ENCODE peak calls at places on chromosomes 7 and 10, in seven cellular contexts. G is coronary artery, R is Panc1, B is EL, A is COR-L47, J is fibroblast of the aortic adventitia, X is AG09319. S is an unnamed sample.

GRCh38 chr10:46301721-46302479 is 15.1 kb downstream of the ANTXRL start:
- DNase-seq in A (no peak), G (peak; percentile 50), R (no peak), B (no peak), J (no peak), X (no peak), S (no peak)

GRCh38 chr7:82131224-82131623 is 312.4 kb downstream of the CACNA2D1 start:
- DNase-seq in X (no peak), R (no peak), G (no peak), B (no peak), J (no peak), A (no peak), S (no peak)

GRCh38 chr10:104447331-104447730 is 93.7 kb downstream of the CFAP58 start:
- DNase-seq in B (peak; percentile 38), G (no peak), A (no peak), X (no peak), R (no peak), J (peak; percentile 45), S (no peak)

GRCh38 chr10:62636825-62637248 is 167.7 kb upstream of the ADO start:
- DNase-seq in G (no peak), R (no peak), B (peak; percentile 24), X (no peak), J (no peak), A (no peak), S (no peak)

GRCh38 chr7:20153999-20154398 is 63.2 kb downstream of the MACC1 start:
- DNase-seq in G (no peak), J (no peak), X (peak; percentile 10), A (no peak), R (no peak), B (no peak), S (no peak)

GRCh38 chr7:44581426-44581906 is 565 bp downstream of the TMED4 start:
- DNase-seq in B (peak; percentile 9), A (no peak), G (no peak), R (no peak), J (no peak), X (no peak), S (no peak)

GRCh38 chr10:49197171-49197570 is 9.0 kb upstream of the TMEM273 start:
- DNase-seq in R (no peak), A (no peak), B (no peak), X (no peak), G (peak; percentile 31), J (no peak), S (no peak)

GRCh38 chr7:37986780-37987380 is 66.4 kb downstream of the EPDR1 start:
- DNase-seq in R (no peak), G (no peak), A (no peak), B (no peak), X (no peak), J (peak; percentile 84), S (peak; percentile 68)

GRCh38 chr7:85719981-85720963 is 533.4 kb upstream of the SEMA3D start:
- DNase-seq in G (no peak), B (peak; percentile 53), X (peak; percentile 77), A (no peak), J (peak; percentile 93), R (peak; percentile 75), S (no peak)

GRCh38 chr7:99106411-99106810 is 37.5 kb downstream of the SMURF1 start:
- DNase-seq in R (no peak), G (no peak), B (no peak), X (no peak), J (no peak), A (no peak), S (no peak)

GRCh38 chr7:74479961-74480829 is 26.5 kb downstream of the GTF2IRD1 start:
- DNase-seq in A (peak; percentile 79), X (peak; percentile 85), B (peak; percentile 85), G (peak; percentile 96), J (peak; percentile 89), R (no peak), S (peak; percentile 46)

GRCh38 chr10:102150970-102151773 is 1.0 kb upstream of the NOLC1 start:
- DNase-seq in B (peak; percentile 88), R (no peak), X (no peak), A (no peak), J (peak; percentile 90), G (no peak), S (no peak)

GRCh38 chr7:116293139-116293538 is 82.8 kb downstream of the TES start:
- DNase-seq in A (no peak), J (no peak), B (no peak), X (no peak), R (no peak), G (no peak), S (no peak)

GRCh38 chr7:41316410-41316809 is 386.5 kb downstream of the INHBA start:
- DNase-seq in G (no peak), R (no peak), B (no peak), X (no peak), J (peak; percentile 27), A (no peak), S (no peak)

GRCh38 chr7:151380199-151381082 is 29.4 kb downstream of the WDR86 start:
- DNase-seq in G (no peak), X (no peak), B (no peak), J (no peak), R (no peak), A (no peak), S (no peak)